ENCODE peak calls at places on chromosomes 12 and 14, in four cellular contexts. M, V, Y and L are unnamed samples.

GRCh38 chr14:92122351-92122677 is 545 bp downstream of the CPSF2 start:
- DNase-seq in Y (no peak), V (no peak), M (no peak), L (peak; percentile 47)

GRCh38 chr12:75933136-75933535 is 98.4 kb downstream of the PHLDA1 start:
- DNase-seq in V (no peak), Y (no peak), M (no peak), L (peak; percentile 89)

GRCh38 chr12:112616469-112617190 is 174.9 kb upstream of the RPH3A start:
- DNase-seq in Y (no peak), M (no peak), V (no peak), L (no peak)

GRCh38 chr12:3168223-3168770 is 91.1 kb downstream of the TSPAN9 start:
- DNase-seq in M (no peak), V (no peak), Y (no peak), L (no peak)

GRCh38 chr12:693937-694533 is 30.8 kb upstream of the NINJ2 start:
- DNase-seq in V (no peak), Y (no peak), M (no peak), L (no peak)

GRCh38 chr12:52349196-52349595 is 18.1 kb downstream of the KRT85 start:
- DNase-seq in V (no peak), Y (no peak), M (no peak), L (peak; percentile 42)

GRCh38 chr12:13164859-13165577 is 31.5 kb upstream of the EMP1 start:
- DNase-seq in Y (no peak), M (no peak), V (no peak), L (no peak)

GRCh38 chr12:75990189-75990912 is 41.2 kb downstream of the PHLDA1 start:
- DNase-seq in Y (no peak), M (no peak), V (no peak), L (no peak)

GRCh38 chr12:4824415-4824814 is 85.3 kb upstream of the KCNA1 start:
- DNase-seq in M (no peak), Y (no peak), V (no peak), L (peak; percentile 39)

GRCh38 chr12:30795660-30796507 is 41.1 kb upstream of the CAPRIN2 start:
- DNase-seq in V (peak; percentile 71), Y (peak; percentile 64), M (no peak), L (peak; percentile 91)

GRCh38 chr12:54162741-54163140 is 26.0 kb downstream of the SMUG1 start:
- DNase-seq in Y (no peak), M (no peak), V (no peak), L (no peak)

GRCh38 chr14:77663289-77663688 is 44.5 kb downstream of the ALKBH1 start:
- DNase-seq in V (no peak), M (no peak), Y (no peak), L (peak; percentile 72)

GRCh38 chr12:105555556-105555973 is 225.1 kb downstream of the C12orf75 start:
- DNase-seq in M (no peak), V (no peak), Y (no peak), L (peak; percentile 15)

GRCh38 chr12:2035421-2036080 is 17.2 kb upstream of the CACNA1C start:
- DNase-seq in V (no peak), Y (no peak), M (no peak), L (no peak)

GRCh38 chr14:36162267-36162666 is 14.3 kb downstream of the PTCSC3 start:
- DNase-seq in M (no peak), Y (no peak), V (no peak), L (no peak)

GRCh38 chr14:48853159-48853558 is 733.0 kb downstream of the RPS29 start:
- DNase-seq in V (no peak), Y (no peak), M (no peak), L (no peak)

GRCh38 chr12:2751686-2752085 is 43.1 kb upstream of the FKBP4 start:
- DNase-seq in V (no peak), M (no peak), Y (no peak), L (no peak)

DNA sequence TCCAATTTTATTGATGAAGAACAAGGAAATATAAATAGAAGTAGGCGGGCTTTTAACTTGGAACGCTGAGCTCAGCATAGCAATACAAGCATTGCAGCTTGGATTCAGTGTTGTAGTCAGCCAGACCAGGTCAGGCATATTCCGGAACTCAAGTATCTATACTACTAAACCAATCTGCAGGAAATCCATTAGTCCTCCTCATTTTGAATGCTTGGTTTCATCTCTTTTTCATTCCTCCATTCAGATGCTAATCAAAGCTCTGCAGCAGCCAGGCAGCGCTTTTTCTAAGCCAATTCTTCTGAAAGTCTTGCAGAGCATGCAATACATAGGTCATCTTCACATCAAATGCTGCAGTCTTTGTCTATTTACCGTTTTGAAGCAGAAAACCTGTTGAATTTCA is 49.0 kb downstream of the KIF21A start:
- DNase-seq in Y (no peak), M (no peak), V (no peak), L (no peak)
- H3K4me3 ChIP-seq in Y (no peak overlapping the region), M (no peak overlapping the region), V (no peak overlapping the region), L (no peak overlapping the region)

GRCh38 chr12:26278266-26278665 is 82.9 kb downstream of the SSPN start:
- DNase-seq in V (no peak), M (no peak), Y (no peak), L (no peak)
- TF ChIP-seq CTCF in V (no peak), M (no peak), Y (no peak), L (no peak)

GRCh38 chr12:114694436-114695304 is 10.7 kb upstream of the TBX3 start:
- DNase-seq in M (no peak), Y (no peak), V (no peak), L (no peak)

GRCh38 chr12:114691196-114691595 is 7.2 kb upstream of the TBX3 start:
- DNase-seq in Y (no peak), M (no peak), V (no peak), L (no peak)

GRCh38 chr12:114691810-114692557 is 8.0 kb upstream of the TBX3 start:
- DNase-seq in M (no peak), Y (no peak), V (no peak), L (no peak)

GRCh38 chr12:114693532-114693931 is 9.6 kb upstream of the TBX3 start:
- DNase-seq in M (no peak), Y (no peak), V (no peak), L (no peak)

GRCh38 chr12:114692558-114693531 is 8.9 kb upstream of the TBX3 start:
- DNase-seq in Y (no peak), M (no peak), V (no peak), L (peak; percentile 36)
- H3K4me3 ChIP-seq in Y (peak overlapping the region; percentile 36), M (peak overlapping the region; percentile 63), V (peak overlapping the region; percentile 52), L (peak overlapping the region; percentile 36)

DNA sequence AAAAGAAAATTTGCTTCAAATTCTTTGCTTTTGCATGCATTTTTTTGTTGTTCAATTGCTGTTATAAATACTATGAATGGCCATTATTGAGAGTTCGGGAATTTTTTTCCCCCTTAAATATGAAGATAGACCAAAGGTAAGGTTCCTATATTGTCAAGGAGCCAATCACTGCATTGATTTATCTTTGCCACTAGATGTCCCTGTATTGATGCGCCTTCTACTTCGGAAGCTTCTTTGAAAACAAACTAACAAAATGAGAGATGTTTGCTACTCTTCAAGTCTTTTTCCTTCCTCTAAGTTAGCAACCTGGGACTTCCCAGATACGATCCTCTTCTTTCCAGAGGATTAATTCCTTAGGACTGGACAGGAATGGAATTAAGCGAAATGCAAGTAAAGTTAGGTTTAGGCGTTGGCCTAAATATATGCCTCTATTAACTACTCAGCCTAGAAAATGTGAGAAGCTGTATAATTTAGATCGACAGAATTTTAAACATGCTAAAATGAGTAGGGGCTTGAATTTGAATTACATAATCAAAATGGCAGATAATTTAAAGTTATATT is 318.1 kb downstream of the AEBP2 start:
- DNase-seq in V (no peak), M (no peak), Y (no peak), L (peak; percentile 70)
- TF ChIP-seq CTCF in V (peak; percentile 62), M (peak; percentile 46), Y (peak; percentile 43), L (peak; percentile 70)

GRCh38 chr12:78035913-78036658 is 205.4 kb downstream of the NAV3 start:
- DNase-seq in V (no peak), M (no peak), Y (no peak), L (no peak)
- H3K4me3 ChIP-seq in V (peak overlapping the region; percentile 32), M (no peak overlapping the region), Y (peak overlapping the region; percentile 22), L (no peak overlapping the region)